ENCODE peak calls at places on chromosomes 4 and X, in seven cellular contexts. Y is IMR-90, D is mesendoderm, W is neuronal stem cell, O is H9, M is trophoblast cell, R is H1. Z is an unnamed sample.
A peak's percentile ranks its signal among the peaks of the same experiment; 100 is the strongest.

GRCh38 chrX:70038951-70039350 is 10.8 kb downstream of the AWAT2 start:
- DNase-seq in Y (no peak), D (no peak), W (no peak), O (no peak), M (no peak), R (no peak), Z (no peak)

GRCh38 chrX:31353095-31353494 is 281.3 kb upstream of the FTHL17 start:
- DNase-seq in Y (peak; percentile 62), D (peak; percentile 85), W (no peak), O (no peak), M (peak; percentile 43), R (no peak), Z (peak; percentile 64)

GRCh38 chr4:104491826-104492771 is 2.6 kb downstream of the CXXC4 start:
- DNase-seq in Y (no peak), D (peak; percentile 53), W (peak; percentile 61), O (peak; percentile 73), M (no peak), R (peak; percentile 47), Z (peak; percentile 54)

GRCh38 chrX:9775930-9776329 is 10.3 kb upstream of the GPR143 start:
- DNase-seq in Y (no peak), D (no peak), W (no peak), O (no peak), M (no peak), R (no peak), Z (no peak)

GRCh38 chrX:18973527-18974192 is 10.3 kb downstream of the PHKA2 start:
- DNase-seq in Y (no peak), D (peak; percentile 9), W (no peak), O (no peak), M (no peak), R (no peak), Z (no peak)

GRCh38 chr4:128162434-128162833 is 101.3 kb downstream of the LARP1B start:
- DNase-seq in Y (peak; percentile 40), D (peak; percentile 50), W (no peak), O (no peak), M (no peak), R (no peak), Z (no peak)

GRCh38 chrX:105460366-105460765 is 239.9 kb upstream of the TEX13A start:
- DNase-seq in Y (no peak), D (no peak), W (no peak), O (no peak), M (no peak), R (no peak), Z (peak; percentile 34)

GRCh38 chr4:155371432-155372043 is 5.2 kb downstream of the MAP9 start:
- DNase-seq in Y (peak; percentile 21), D (peak; percentile 24), W (no peak), O (no peak), M (no peak), R (no peak), Z (peak; percentile 47)

GRCh38 chr4:2797545-2798305 is 4.8 kb downstream of the SH3BP2 start:
- DNase-seq in Y (no peak), D (no peak), W (no peak), O (no peak), M (no peak), R (no peak), Z (no peak)

GRCh38 chrX:46582964-46583363 is 9.4 kb downstream of the CHST7 start:
- DNase-seq in Y (peak; percentile 92), D (no peak), W (no peak), O (no peak), M (no peak), R (no peak), Z (peak; percentile 68)

GRCh38 chr4:100014616-100015015 is 64.5 kb upstream of the H2AZ1 start:
- DNase-seq in Y (peak; percentile 26), D (no peak), W (no peak), O (no peak), M (no peak), R (no peak), Z (peak; percentile 15)

GRCh38 chr4:75880278-75880677 is 22.0 kb downstream of the PPEF2 start:
- DNase-seq in Y (peak; percentile 43), D (no peak), W (no peak), O (no peak), M (no peak), R (no peak), Z (peak; percentile 24)

GRCh38 chr4:104629601-104630000 is 134.9 kb upstream of the CXXC4 start:
- DNase-seq in Y (no peak), D (no peak), W (no peak), O (no peak), M (no peak), R (no peak), Z (no peak)

GRCh38 chrX:112877771-112878173 is 37.1 kb upstream of the AMOT start:
- DNase-seq in Y (no peak), D (no peak), W (no peak), O (no peak), M (no peak), R (no peak), Z (no peak)

GRCh38 chrX:40097492-40098263 is at the start of gene BCOR:
- DNase-seq in Y (peak; percentile 58), D (peak; percentile 79), W (no peak), O (peak; percentile 77), M (peak; percentile 48), R (peak; percentile 63), Z (peak; percentile 78)

GRCh38 chrX:119989905-119990408 is 46.4 kb upstream of the NKAP start:
- DNase-seq in Y (no peak), D (no peak), W (no peak), O (peak; percentile 33), M (no peak), R (peak; percentile 44), Z (no peak)

GRCh38 chr4:138164218-138164617 is 77.9 kb downstream of the SLC7A11 start:
- DNase-seq in Y (no peak), D (no peak), W (no peak), O (no peak), M (no peak), R (no peak), Z (no peak)

GRCh38 chr4:48698029-48698901 is 81.8 kb downstream of the FRYL start:
- DNase-seq in Y (peak; percentile 85), D (peak; percentile 72), W (peak; percentile 30), O (no peak), M (peak; percentile 82), R (no peak), Z (peak; percentile 89)

GRCh38 chr4:133233922-133234321 is 84.8 kb downstream of the PCDH10 start:
- DNase-seq in Y (no peak), D (no peak), W (no peak), O (no peak), M (no peak), R (no peak), Z (no peak)

GRCh38 chr4:91957963-91958362 is 345.8 kb upstream of the GRID2 start:
- DNase-seq in Y (no peak), D (no peak), W (no peak), O (no peak), M (no peak), R (no peak), Z (no peak)

GRCh38 chr4:83855044-83855443 is 319.1 kb downstream of the GPAT3 start:
- DNase-seq in Y (peak; percentile 98), D (peak; percentile 80), W (no peak), O (no peak), M (peak; percentile 85), R (no peak), Z (peak; percentile 87)

GRCh38 chr4:1376841-1377605 is 29.2 kb downstream of the NKX1-1 start:
- DNase-seq in Y (no peak), D (peak; percentile 27), W (no peak), O (no peak), M (no peak), R (no peak), Z (no peak)
- H2AK5ac ChIP-seq in Y (no peak overlapping the region), D (no peak overlapping the region), W (no peak overlapping the region), O (no peak overlapping the region), M (no peak overlapping the region), R (no peak overlapping the region), Z (no peak overlapping the region)

GRCh38 chr4:8372506-8373070 is 67.9 kb downstream of the ACOX3 start:
- DNase-seq in Y (no peak), D (no peak), W (no peak), O (no peak), M (no peak), R (no peak), Z (no peak)
- H2BK120ac ChIP-seq in Y (no peak overlapping the region), D (no peak overlapping the region), W (no peak overlapping the region), O (no peak overlapping the region), M (no peak overlapping the region), R (no peak overlapping the region), Z (no peak overlapping the region)

GRCh38 chrX:915427-916234 is 285.0 kb downstream of the SHOX start:
- DNase-seq in Y (no peak), D (no peak), W (no peak), O (no peak), M (no peak), R (peak; percentile 46), Z (no peak)
- H4K8ac ChIP-seq in Y (no peak overlapping the region), D (no peak overlapping the region), W (no peak overlapping the region), O (no peak overlapping the region), M (no peak overlapping the region), R (no peak overlapping the region), Z (no peak overlapping the region)

DNA sequence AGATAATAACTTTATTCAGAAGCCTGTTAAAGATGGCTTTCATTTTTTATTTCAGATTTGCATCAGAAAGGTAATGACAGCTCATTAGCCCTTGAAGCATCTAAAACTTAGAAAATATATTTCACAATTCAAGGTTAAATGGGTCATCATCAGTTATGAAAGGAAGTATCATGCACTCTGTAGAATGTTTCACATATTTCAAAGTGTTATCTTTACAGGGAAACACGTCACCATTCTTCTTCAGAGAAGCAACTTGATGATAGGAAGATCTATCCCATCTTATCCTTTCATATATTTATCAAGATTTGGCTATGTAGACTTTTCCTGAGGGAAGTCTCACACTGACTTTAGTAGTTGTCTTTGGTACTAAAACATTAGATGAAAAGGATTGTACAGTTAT is 277.8 kb downstream of the TENM3 start:
- DNase-seq in Y (no peak), D (peak; percentile 26), W (no peak), O (no peak), M (no peak), R (no peak), Z (no peak)
- H2AK5ac ChIP-seq in Y (no peak overlapping the region), D (no peak overlapping the region), W (no peak overlapping the region), O (no peak overlapping the region), M (no peak overlapping the region), R (no peak overlapping the region), Z (no peak overlapping the region)

DNA sequence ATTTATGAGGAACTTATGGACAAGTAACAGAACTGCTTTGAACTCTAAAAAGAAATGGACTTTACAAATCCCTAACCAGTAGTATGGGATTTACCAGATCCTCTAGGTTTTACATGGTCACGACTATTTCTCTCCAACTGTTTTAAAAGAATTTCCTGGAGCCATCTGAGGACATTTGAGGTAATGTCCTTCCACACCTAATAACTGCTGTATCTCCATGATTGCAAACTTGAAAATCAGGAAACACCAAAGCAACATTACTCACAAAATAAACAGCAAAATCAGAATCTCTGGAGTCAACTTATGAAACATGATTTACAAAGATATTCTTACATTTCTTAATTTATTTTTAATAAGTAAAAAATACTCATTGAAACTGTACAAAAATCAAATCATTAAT is 58.0 kb downstream of the STAP1 start:
- DNase-seq in Y (no peak), D (no peak), W (no peak), O (no peak), M (no peak), R (no peak), Z (no peak)
- H2BK120ac ChIP-seq in Y (no peak overlapping the region), D (no peak overlapping the region), W (no peak overlapping the region), O (no peak overlapping the region), M (no peak overlapping the region), R (no peak overlapping the region), Z (no peak overlapping the region)

Z was measured in mesenchymal stem cell.